ENCODE peak calls at places on chromosomes 5 and 9, in four cellular contexts. One of them, this sample, is unnamed.

GRCh38 chr9:86064220-86064619 is 35.1 kb downstream of the GOLM1 start:
- DNase-seq in nephron progenitor cell: no peak
- DNase-seq in T-helper 2 cell: no peak
- DNase-seq in H54: no peak
- DNase-seq in this sample: no peak

GRCh38 chr5:38208782-38209378 is 49.5 kb upstream of the EGFLAM start:
- DNase-seq in T-helper 2 cell: peak
- DNase-seq in H54: peak
- DNase-seq in nephron progenitor cell: peak
- DNase-seq in this sample: peak

GRCh38 chr9:69391946-69392345 is 66.9 kb downstream of the ENTREP1 start:
- DNase-seq in H54: no peak
- DNase-seq in T-helper 2 cell: no peak
- DNase-seq in nephron progenitor cell: no peak
- DNase-seq in this sample: no peak

GRCh38 chr5:14109041-14109747 is 33.9 kb upstream of the TRIO start:
- DNase-seq in nephron progenitor cell: no peak
- DNase-seq in T-helper 2 cell: peak
- DNase-seq in H54: peak
- DNase-seq in this sample: no peak

GRCh38 chr9:95048225-95049087 is 269.1 kb downstream of the FANCC start:
- DNase-seq in nephron progenitor cell: peak
- DNase-seq in H54: peak
- DNase-seq in T-helper 2 cell: peak
- DNase-seq in this sample: no peak

GRCh38 chr9:82333671-82334070 is 345.1 kb downstream of the SPATA31D1 start:
- DNase-seq in nephron progenitor cell: no peak
- DNase-seq in T-helper 2 cell: no peak
- DNase-seq in H54: no peak
- DNase-seq in this sample: no peak

GRCh38 chr5:110165366-110165765 is 475.6 kb downstream of the MAN2A1 start:
- DNase-seq in T-helper 2 cell: no peak
- DNase-seq in nephron progenitor cell: no peak
- DNase-seq in H54: no peak
- DNase-seq in this sample: no peak

GRCh38 chr5:103148213-103148612 is 28.1 kb downstream of the PPIP5K2 start:
- DNase-seq in H54: no peak
- DNase-seq in T-helper 2 cell: no peak
- DNase-seq in nephron progenitor cell: no peak
- DNase-seq in this sample: no peak

GRCh38 chr9:26650325-26650724 is 242.3 kb downstream of the CAAP1 start:
- DNase-seq in H54: no peak
- DNase-seq in nephron progenitor cell: no peak
- DNase-seq in T-helper 2 cell: no peak
- DNase-seq in this sample: no peak

GRCh38 chr5:57750891-57751290 is 268.3 kb upstream of the ACTBL2 start:
- DNase-seq in H54: no peak
- DNase-seq in T-helper 2 cell: no peak
- DNase-seq in nephron progenitor cell: no peak
- DNase-seq in this sample: no peak

GRCh38 chr9:35564658-35565061 is 40.4 kb upstream of the TESK1 start:
- DNase-seq in nephron progenitor cell: no peak
- DNase-seq in H54: no peak
- DNase-seq in T-helper 2 cell: no peak
- DNase-seq in this sample: no peak

GRCh38 chr5:115267617-115268016 is 4.9 kb upstream of the PGGT1B start:
- DNase-seq in T-helper 2 cell: no peak
- DNase-seq in H54: no peak
- DNase-seq in nephron progenitor cell: no peak
- DNase-seq in this sample: no peak

GRCh38 chr5:96936431-96937221 is 746 bp downstream of the LNPEP start:
- DNase-seq in nephron progenitor cell: peak
- DNase-seq in T-helper 2 cell: peak
- DNase-seq in H54: peak
- DNase-seq in this sample: peak

GRCh38 chr5:132176987-132177386 is 50.7 kb downstream of the P4HA2 start:
- DNase-seq in nephron progenitor cell: no peak
- DNase-seq in H54: no peak
- DNase-seq in T-helper 2 cell: peak
- DNase-seq in this sample: no peak

GRCh38 chr9:135448570-135449180 is 30.9 kb upstream of the PPP1R26 start:
- DNase-seq in T-helper 2 cell: no peak
- DNase-seq in H54: no peak
- DNase-seq in nephron progenitor cell: no peak
- DNase-seq in this sample: no peak

GRCh38 chr9:115369322-115369957 is 251.5 kb upstream of the TNC start:
- DNase-seq in nephron progenitor cell: no peak
- DNase-seq in T-helper 2 cell: no peak
- DNase-seq in H54: no peak
- DNase-seq in this sample: no peak

GRCh38 chr9:134518004-134518606 is 123.5 kb upstream of the COL5A1 start:
- DNase-seq in nephron progenitor cell: no peak
- DNase-seq in T-helper 2 cell: no peak
- DNase-seq in H54: no peak
- DNase-seq in this sample: no peak

GRCh38 chr5:89520771-89521170 is 637.8 kb upstream of the MEF2C start:
- DNase-seq in nephron progenitor cell: no peak
- DNase-seq in H54: no peak
- DNase-seq in T-helper 2 cell: no peak
- DNase-seq in this sample: no peak